ENCODE peak calls at places on chromosomes 16 and 17, in four cellular contexts. One of them, this sample, is unnamed.
A peak's percentile ranks its signal among the peaks of the same experiment; 100 is the strongest.

GRCh38 chr17:63995626-63996025 is 2.5 kb upstream of the PRR29 start:
- DNase-seq in naive thymus-derived CD4-positive, alpha-beta T cell: no peak
- DNase-seq in heart right ventricle: no peak
- DNase-seq in fibroblast of pulmonary artery: no peak
- DNase-seq in this sample: no peak

GRCh38 chr16:30829130-30830071 is 42.4 kb upstream of the ZNF629 start:
- DNase-seq in naive thymus-derived CD4-positive, alpha-beta T cell: no peak
- DNase-seq in heart right ventricle: no peak
- DNase-seq in fibroblast of pulmonary artery: no peak
- DNase-seq in this sample: no peak

GRCh38 chr17:45408611-45409421 is 23.9 kb downstream of the ARHGAP27 start:
- DNase-seq in naive thymus-derived CD4-positive, alpha-beta T cell: no peak
- DNase-seq in heart right ventricle: no peak
- DNase-seq in fibroblast of pulmonary artery: no peak
- DNase-seq in this sample: no peak

GRCh38 chr16:46787909-46788308 is 39.8 kb upstream of the MYLK3 start:
- DNase-seq in naive thymus-derived CD4-positive, alpha-beta T cell: no peak
- DNase-seq in heart right ventricle: no peak
- DNase-seq in fibroblast of pulmonary artery: no peak
- DNase-seq in this sample: no peak

GRCh38 chr17:81480140-81480917 is 32.3 kb downstream of the ACTG1 start:
- DNase-seq in naive thymus-derived CD4-positive, alpha-beta T cell: no peak
- DNase-seq in heart right ventricle: no peak
- DNase-seq in fibroblast of pulmonary artery: peak; percentile 76
- DNase-seq in this sample: no peak

GRCh38 chr17:74373838-74374606 is 6.7 kb downstream of the GPR142 start:
- DNase-seq in naive thymus-derived CD4-positive, alpha-beta T cell: no peak
- DNase-seq in heart right ventricle: peak; percentile 27
- DNase-seq in fibroblast of pulmonary artery: no peak
- DNase-seq in this sample: no peak

GRCh38 chr17:50792132-50792531 is 24.8 kb upstream of the ANKRD40CL start:
- DNase-seq in naive thymus-derived CD4-positive, alpha-beta T cell: no peak
- DNase-seq in heart right ventricle: no peak
- DNase-seq in fibroblast of pulmonary artery: no peak
- DNase-seq in this sample: no peak

GRCh38 chr16:11669380-11670146 is 1.3 kb downstream of the SNN start:
- DNase-seq in naive thymus-derived CD4-positive, alpha-beta T cell: no peak
- DNase-seq in heart right ventricle: peak; percentile 66
- DNase-seq in fibroblast of pulmonary artery: peak; percentile 19
- DNase-seq in this sample: no peak

GRCh38 chr16:46618516-46618915 is 2.7 kb downstream of the SHCBP1 start:
- DNase-seq in naive thymus-derived CD4-positive, alpha-beta T cell: no peak
- DNase-seq in heart right ventricle: no peak
- DNase-seq in fibroblast of pulmonary artery: no peak
- DNase-seq in this sample: no peak

GRCh38 chr17:79740413-79740812 is 9.7 kb downstream of the ENPP7 start:
- DNase-seq in naive thymus-derived CD4-positive, alpha-beta T cell: no peak
- DNase-seq in heart right ventricle: no peak
- DNase-seq in fibroblast of pulmonary artery: peak; percentile 13
- DNase-seq in this sample: no peak

GRCh38 chr16:14302031-14302398 is 230.9 kb downstream of the MRTFB start:
- DNase-seq in naive thymus-derived CD4-positive, alpha-beta T cell: no peak
- DNase-seq in heart right ventricle: peak; percentile 45
- DNase-seq in fibroblast of pulmonary artery: peak; percentile 66
- DNase-seq in this sample: no peak

GRCh38 chr17:28004344-28004743 is 38.1 kb upstream of the NLK start:
- DNase-seq in naive thymus-derived CD4-positive, alpha-beta T cell: peak; percentile 32
- DNase-seq in heart right ventricle: no peak
- DNase-seq in fibroblast of pulmonary artery: no peak
- DNase-seq in this sample: peak; percentile 74

GRCh38 chr16:28989363-28989762 is 4.5 kb downstream of the LAT start:
- DNase-seq in naive thymus-derived CD4-positive, alpha-beta T cell: no peak
- DNase-seq in heart right ventricle: no peak
- DNase-seq in fibroblast of pulmonary artery: no peak
- DNase-seq in this sample: no peak

GRCh38 chr17:29141484-29141835 is 38.7 kb downstream of the MYO18A start:
- DNase-seq in naive thymus-derived CD4-positive, alpha-beta T cell: no peak
- DNase-seq in heart right ventricle: no peak
- DNase-seq in fibroblast of pulmonary artery: no peak
- DNase-seq in this sample: no peak

GRCh38 chr17:67434061-67434525 is 57.0 kb downstream of the PITPNC1 start:
- DNase-seq in naive thymus-derived CD4-positive, alpha-beta T cell: peak; percentile 71
- DNase-seq in heart right ventricle: peak; percentile 74
- DNase-seq in fibroblast of pulmonary artery: peak; percentile 77
- DNase-seq in this sample: no peak

GRCh38 chr17:29722411-29723198 is 99.9 kb upstream of the CORO6 start:
- DNase-seq in naive thymus-derived CD4-positive, alpha-beta T cell: peak; percentile 77
- DNase-seq in heart right ventricle: peak; percentile 78
- DNase-seq in fibroblast of pulmonary artery: peak; percentile 99
- DNase-seq in this sample: peak; percentile 85

GRCh38 chr17:50203589-50204345 is 2.3 kb upstream of the COL1A1 start:
- DNase-seq in naive thymus-derived CD4-positive, alpha-beta T cell: no peak
- DNase-seq in heart right ventricle: no peak
- DNase-seq in fibroblast of pulmonary artery: peak; percentile 71
- DNase-seq in this sample: no peak

GRCh38 chr16:87416826-87417471 is 24.8 kb downstream of the MAP1LC3B start:
- DNase-seq in naive thymus-derived CD4-positive, alpha-beta T cell: peak; percentile 43
- DNase-seq in heart right ventricle: no peak
- DNase-seq in fibroblast of pulmonary artery: peak; percentile 73
- DNase-seq in this sample: peak; percentile 33

GRCh38 chr17:17921192-17922082 is 50.8 kb downstream of the TOM1L2 start:
- DNase-seq in naive thymus-derived CD4-positive, alpha-beta T cell: no peak
- DNase-seq in heart right ventricle: peak; percentile 42
- DNase-seq in fibroblast of pulmonary artery: peak; percentile 93
- DNase-seq in this sample: no peak

GRCh38 chr17:78278139-78278741 is 46.8 kb downstream of the TMEM235 start:
- DNase-seq in naive thymus-derived CD4-positive, alpha-beta T cell: no peak
- DNase-seq in heart right ventricle: no peak
- DNase-seq in fibroblast of pulmonary artery: no peak
- DNase-seq in this sample: no peak

GRCh38 chr17:38410201-38410600 is 18.1 kb upstream of the ARHGAP23 start:
- DNase-seq in naive thymus-derived CD4-positive, alpha-beta T cell: no peak
- DNase-seq in heart right ventricle: no peak
- DNase-seq in fibroblast of pulmonary artery: no peak
- DNase-seq in this sample: no peak

GRCh38 chr16:87713469-87714229 is 52.1 kb downstream of the KLHDC4 start:
- DNase-seq in naive thymus-derived CD4-positive, alpha-beta T cell: peak; percentile 66
- DNase-seq in heart right ventricle: no peak
- DNase-seq in fibroblast of pulmonary artery: no peak
- DNase-seq in this sample: peak; percentile 94

GRCh38 chr16:15049581-15050180 is 6.2 kb downstream of the NTAN1 start:
- DNase-seq in naive thymus-derived CD4-positive, alpha-beta T cell: no peak
- DNase-seq in heart right ventricle: no peak
- DNase-seq in fibroblast of pulmonary artery: peak; percentile 24
- DNase-seq in this sample: no peak

GRCh38 chr17:45703806-45704205 is 80.3 kb upstream of the CRHR1 start:
- DNase-seq in naive thymus-derived CD4-positive, alpha-beta T cell: no peak
- DNase-seq in heart right ventricle: no peak
- DNase-seq in fibroblast of pulmonary artery: no peak
- DNase-seq in this sample: no peak

GRCh38 chr17:56850591-56850990 is 16.6 kb downstream of the DGKE start:
- DNase-seq in naive thymus-derived CD4-positive, alpha-beta T cell: no peak
- DNase-seq in heart right ventricle: no peak
- DNase-seq in fibroblast of pulmonary artery: no peak
- DNase-seq in this sample: no peak

GRCh38 chr16:75000481-75001081 is 1.8 kb downstream of the ZNRF1 start:
- DNase-seq in naive thymus-derived CD4-positive, alpha-beta T cell: no peak
- DNase-seq in heart right ventricle: no peak
- DNase-seq in fibroblast of pulmonary artery: peak; percentile 24
- DNase-seq in this sample: no peak

GRCh38 chr16:50394215-50394802 is 25.5 kb upstream of the BRD7 start:
- DNase-seq in naive thymus-derived CD4-positive, alpha-beta T cell: no peak
- DNase-seq in heart right ventricle: no peak
- DNase-seq in fibroblast of pulmonary artery: no peak
- DNase-seq in this sample: no peak

GRCh38 chr16:27177031-27177774 is 26.1 kb upstream of the KDM8 start:
- DNase-seq in naive thymus-derived CD4-positive, alpha-beta T cell: no peak
- DNase-seq in heart right ventricle: no peak
- DNase-seq in fibroblast of pulmonary artery: peak; percentile 76
- DNase-seq in this sample: no peak

GRCh38 chr17:859461-860195 is 77.5 kb downstream of the MRM3 start:
- DNase-seq in naive thymus-derived CD4-positive, alpha-beta T cell: no peak
- DNase-seq in heart right ventricle: peak; percentile 65
- DNase-seq in fibroblast of pulmonary artery: peak; percentile 13
- DNase-seq in this sample: no peak

GRCh38 chr17:39942076-39942475 is 14.5 kb downstream of the LRRC3C start:
- DNase-seq in naive thymus-derived CD4-positive, alpha-beta T cell: no peak
- DNase-seq in heart right ventricle: no peak
- DNase-seq in fibroblast of pulmonary artery: no peak
- DNase-seq in this sample: no peak

GRCh38 chr17:76585649-76586593 is at the start of gene ST6GALNAC2:
- DNase-seq in naive thymus-derived CD4-positive, alpha-beta T cell: no peak
- DNase-seq in heart right ventricle: peak; percentile 45
- DNase-seq in fibroblast of pulmonary artery: peak; percentile 42
- DNase-seq in this sample: no peak
- H3K4me3 ChIP-seq in naive thymus-derived CD4-positive, alpha-beta T cell: peak within 1 kb of the TSS; percentile 52
- H3K4me3 ChIP-seq in heart right ventricle: peak within 1 kb of the TSS; percentile 65
- H3K4me3 ChIP-seq in fibroblast of pulmonary artery: peak within 1 kb of the TSS; percentile 52
- H3K4me3 ChIP-seq in this sample: no peak within 1 kb of the TSS

DNA sequence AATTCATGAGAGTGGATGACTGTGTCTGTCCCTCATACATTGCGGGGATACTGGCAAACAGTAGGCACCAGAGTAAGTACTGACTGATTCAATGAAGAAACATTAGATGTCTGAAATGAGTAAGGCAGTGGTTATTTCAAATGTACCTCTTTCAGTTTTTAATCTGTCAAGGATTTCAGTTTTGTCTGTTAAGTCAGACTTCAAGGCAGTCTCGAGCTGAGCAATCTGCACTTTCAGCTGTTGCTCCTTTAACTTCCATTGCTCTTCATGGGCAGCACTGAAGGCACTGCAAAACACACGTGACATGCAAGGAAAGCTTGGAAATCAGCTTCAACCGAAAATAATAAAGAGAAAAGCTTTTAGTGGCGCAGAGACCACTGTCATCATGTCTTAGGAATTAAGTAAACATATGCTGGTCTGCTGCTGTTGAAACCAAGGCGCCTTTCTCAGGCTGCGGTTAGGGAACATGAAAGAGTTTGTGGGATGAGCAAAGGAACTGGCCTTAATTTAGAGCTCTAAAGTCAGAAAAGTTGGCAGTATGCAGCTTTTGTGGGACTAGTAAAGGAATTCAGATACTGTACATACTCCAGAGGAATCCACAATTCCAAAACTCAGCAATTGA is 38.8 kb downstream of the RPGRIP1L start:
- DNase-seq in naive thymus-derived CD4-positive, alpha-beta T cell: no peak
- DNase-seq in heart right ventricle: peak; percentile 3
- DNase-seq in fibroblast of pulmonary artery: peak; percentile 83
- DNase-seq in this sample: no peak
- H3K4me3 ChIP-seq in naive thymus-derived CD4-positive, alpha-beta T cell: no peak overlapping the region
- H3K4me3 ChIP-seq in heart right ventricle: no peak overlapping the region
- H3K4me3 ChIP-seq in fibroblast of pulmonary artery: peak overlapping the region; percentile 5
- H3K4me3 ChIP-seq in this sample: no peak overlapping the region

DNA sequence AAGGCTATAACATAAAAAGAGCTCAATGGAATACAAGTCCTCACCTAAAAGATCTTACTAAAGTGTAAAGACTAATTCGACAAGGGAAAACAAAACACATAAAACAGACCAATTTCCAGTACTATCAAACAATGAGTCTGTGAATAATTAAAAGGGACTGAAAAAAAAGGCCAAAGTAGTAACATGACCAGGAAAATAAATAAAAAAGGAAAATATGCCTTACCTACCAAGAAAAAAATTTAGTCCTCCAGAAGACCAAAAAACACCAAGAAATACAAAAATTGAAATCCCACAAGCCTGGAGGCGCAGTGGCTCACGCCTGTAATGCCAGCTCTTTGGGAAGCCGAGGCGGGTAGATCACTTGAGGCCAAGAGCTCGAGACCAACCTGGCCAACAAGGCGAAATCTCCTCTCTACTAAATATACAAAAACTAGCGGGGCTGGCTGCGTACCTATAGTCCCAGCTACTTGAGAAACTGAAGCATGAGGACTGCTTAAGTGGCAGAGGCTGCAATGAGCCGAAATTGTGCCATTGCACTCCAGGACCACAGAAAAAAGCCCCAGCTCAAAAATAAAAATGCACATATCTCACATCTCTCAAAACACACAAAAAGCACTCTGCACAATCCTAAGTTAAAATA is 60.8 kb downstream of the TEX14 start:
- DNase-seq in naive thymus-derived CD4-positive, alpha-beta T cell: no peak
- DNase-seq in heart right ventricle: peak; percentile 6
- DNase-seq in fibroblast of pulmonary artery: no peak
- DNase-seq in this sample: no peak
- H3K4me3 ChIP-seq in naive thymus-derived CD4-positive, alpha-beta T cell: peak overlapping the region; percentile 46
- H3K4me3 ChIP-seq in heart right ventricle: peak overlapping the region; percentile 50
- H3K4me3 ChIP-seq in fibroblast of pulmonary artery: peak overlapping the region; percentile 19
- H3K4me3 ChIP-seq in this sample: no peak overlapping the region

GRCh38 chr17:62009220-62009619 is 55.9 kb downstream of the MED13 start:
- DNase-seq in naive thymus-derived CD4-positive, alpha-beta T cell: no peak
- DNase-seq in heart right ventricle: no peak
- DNase-seq in fibroblast of pulmonary artery: no peak
- DNase-seq in this sample: no peak
- H3K4me3 ChIP-seq in naive thymus-derived CD4-positive, alpha-beta T cell: no peak overlapping the region
- H3K4me3 ChIP-seq in heart right ventricle: no peak overlapping the region
- H3K4me3 ChIP-seq in fibroblast of pulmonary artery: no peak overlapping the region
- H3K4me3 ChIP-seq in this sample: no peak overlapping the region

GRCh38 chr16:67161595-67162058 is 1.9 kb downstream of the FBXL8 start:
- DNase-seq in naive thymus-derived CD4-positive, alpha-beta T cell: no peak
- DNase-seq in heart right ventricle: no peak
- DNase-seq in fibroblast of pulmonary artery: no peak
- DNase-seq in this sample: no peak

GRCh38 chr16:67164599-67165061 is at the start of gene HSF4:
- DNase-seq in naive thymus-derived CD4-positive, alpha-beta T cell: no peak
- DNase-seq in heart right ventricle: no peak
- DNase-seq in fibroblast of pulmonary artery: no peak
- DNase-seq in this sample: no peak

GRCh38 chr16:67163164-67163902 is 1.2 kb upstream of the HSF4 start:
- DNase-seq in naive thymus-derived CD4-positive, alpha-beta T cell: no peak
- DNase-seq in heart right ventricle: no peak
- DNase-seq in fibroblast of pulmonary artery: peak; percentile 52
- DNase-seq in this sample: no peak

GRCh38 chr16:67163903-67164558 is 514 bp upstream of the HSF4 start:
- DNase-seq in naive thymus-derived CD4-positive, alpha-beta T cell: no peak
- DNase-seq in heart right ventricle: no peak
- DNase-seq in fibroblast of pulmonary artery: no peak
- DNase-seq in this sample: no peak

DNA sequence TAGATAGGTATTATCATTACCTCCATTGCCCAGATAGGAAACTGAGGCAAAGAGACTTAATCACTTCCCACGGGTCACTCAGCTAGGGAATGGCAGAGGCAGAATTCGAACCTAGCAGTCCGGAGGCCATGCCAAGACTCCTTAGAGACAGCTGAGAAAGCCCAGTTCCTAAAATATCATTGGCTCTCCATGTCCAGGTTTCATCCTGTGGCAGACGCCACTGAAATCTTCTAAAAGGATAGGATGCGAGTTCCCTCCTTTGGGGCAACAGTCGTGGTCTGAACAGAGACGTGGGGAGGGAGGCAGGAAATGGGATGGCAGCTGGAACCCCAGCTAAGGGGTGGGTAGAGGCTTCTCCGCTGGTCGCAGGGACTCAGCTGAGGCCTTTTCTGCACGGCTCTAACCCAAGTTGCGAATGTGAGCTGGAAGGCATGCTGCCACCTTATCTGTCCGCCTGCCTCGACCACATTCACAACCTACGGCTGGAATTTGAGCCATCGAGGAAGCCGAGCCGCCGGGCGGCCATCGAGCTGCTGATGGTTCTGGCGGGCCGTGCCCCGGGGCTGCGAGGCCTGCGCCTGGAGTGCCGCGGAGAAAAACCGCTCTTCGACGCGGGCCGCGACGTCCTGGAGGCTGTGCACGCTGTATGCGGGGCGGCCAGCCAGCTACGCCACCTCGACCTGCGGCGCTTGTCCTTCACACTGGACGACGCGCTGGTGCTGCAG is 1.9 kb upstream of the HSF4 start:
- DNase-seq in naive thymus-derived CD4-positive, alpha-beta T cell: no peak
- DNase-seq in heart right ventricle: no peak
- DNase-seq in fibroblast of pulmonary artery: peak; percentile 34
- DNase-seq in this sample: no peak
- H3K4me3 ChIP-seq in naive thymus-derived CD4-positive, alpha-beta T cell: peak overlapping the region; percentile 51
- H3K4me3 ChIP-seq in heart right ventricle: peak overlapping the region; percentile 51
- H3K4me3 ChIP-seq in fibroblast of pulmonary artery: no peak overlapping the region
- H3K4me3 ChIP-seq in this sample: no peak overlapping the region

This sample was measured in Jurkat, Clone E6-1.